ENCODE peak calls at places on chromosomes 7 and 10, in eight cellular contexts. One of them, this sample, is unnamed.

GRCh38 chr7:20280475-20281351 is 50.0 kb upstream of the ITGB8 start:
- DNase-seq in EH: peak; percentile 26
- DNase-seq in T-helper 17 cell: no peak
- DNase-seq in SW 1271: no peak
- DNase-seq in progenitor cell of endocrine pancreas: no peak
- DNase-seq in nephron progenitor cell: no peak
- DNase-seq in stimulated activated CD8-positive, alpha-beta memory T cell treated with anti-CD3 and anti-CD28 coated beads, Interleukin-2, amount 100 ng/mL, for 48 hours: no peak
- DNase-seq in left kidney: no peak
- DNase-seq in this sample: peak; percentile 5

GRCh38 chr10:104580321-104580720 is 60.8 kb upstream of the SORCS3 start:
- DNase-seq in EH: peak; percentile 66
- DNase-seq in T-helper 17 cell: no peak
- DNase-seq in SW 1271: no peak
- DNase-seq in progenitor cell of endocrine pancreas: no peak
- DNase-seq in nephron progenitor cell: no peak
- DNase-seq in stimulated activated CD8-positive, alpha-beta memory T cell treated with anti-CD3 and anti-CD28 coated beads, Interleukin-2, amount 100 ng/mL, for 48 hours: no peak
- DNase-seq in left kidney: no peak
- DNase-seq in this sample: no peak

GRCh38 chr10:48697091-48697490 is 12.4 kb downstream of the WDFY4 start:
- DNase-seq in EH: no peak
- DNase-seq in T-helper 17 cell: no peak
- DNase-seq in SW 1271: no peak
- DNase-seq in progenitor cell of endocrine pancreas: no peak
- DNase-seq in nephron progenitor cell: no peak
- DNase-seq in stimulated activated CD8-positive, alpha-beta memory T cell treated with anti-CD3 and anti-CD28 coated beads, Interleukin-2, amount 100 ng/mL, for 48 hours: no peak
- DNase-seq in left kidney: no peak
- DNase-seq in this sample: no peak

GRCh38 chr10:9643782-9644181 is 1373.9 kb upstream of the CELF2 start:
- DNase-seq in EH: no peak
- DNase-seq in T-helper 17 cell: no peak
- DNase-seq in SW 1271: no peak
- DNase-seq in progenitor cell of endocrine pancreas: no peak
- DNase-seq in nephron progenitor cell: no peak
- DNase-seq in stimulated activated CD8-positive, alpha-beta memory T cell treated with anti-CD3 and anti-CD28 coated beads, Interleukin-2, amount 100 ng/mL, for 48 hours: no peak
- DNase-seq in left kidney: no peak
- DNase-seq in this sample: no peak

GRCh38 chr7:54242776-54243175 is 299.4 kb upstream of the VSTM2A start:
- DNase-seq in EH: no peak
- DNase-seq in T-helper 17 cell: no peak
- DNase-seq in SW 1271: no peak
- DNase-seq in progenitor cell of endocrine pancreas: no peak
- DNase-seq in nephron progenitor cell: no peak
- DNase-seq in stimulated activated CD8-positive, alpha-beta memory T cell treated with anti-CD3 and anti-CD28 coated beads, Interleukin-2, amount 100 ng/mL, for 48 hours: no peak
- DNase-seq in left kidney: no peak
- DNase-seq in this sample: no peak

GRCh38 chr7:127387974-127388373 is 4.5 kb downstream of the ZNF800 start:
- DNase-seq in EH: no peak
- DNase-seq in T-helper 17 cell: no peak
- DNase-seq in SW 1271: no peak
- DNase-seq in progenitor cell of endocrine pancreas: no peak
- DNase-seq in nephron progenitor cell: no peak
- DNase-seq in stimulated activated CD8-positive, alpha-beta memory T cell treated with anti-CD3 and anti-CD28 coated beads, Interleukin-2, amount 100 ng/mL, for 48 hours: no peak
- DNase-seq in left kidney: no peak
- DNase-seq in this sample: no peak

GRCh38 chr10:44853148-44853734 is 57.9 kb upstream of the TMEM72 start:
- DNase-seq in EH: peak; percentile 76
- DNase-seq in T-helper 17 cell: no peak
- DNase-seq in SW 1271: peak; percentile 16
- DNase-seq in progenitor cell of endocrine pancreas: no peak
- DNase-seq in nephron progenitor cell: no peak
- DNase-seq in stimulated activated CD8-positive, alpha-beta memory T cell treated with anti-CD3 and anti-CD28 coated beads, Interleukin-2, amount 100 ng/mL, for 48 hours: no peak
- DNase-seq in left kidney: peak; percentile 60
- DNase-seq in this sample: no peak

GRCh38 chr7:22252886-22253536 is 103.9 kb downstream of the RAPGEF5 start:
- DNase-seq in EH: no peak
- DNase-seq in T-helper 17 cell: no peak
- DNase-seq in SW 1271: no peak
- DNase-seq in progenitor cell of endocrine pancreas: no peak
- DNase-seq in nephron progenitor cell: no peak
- DNase-seq in stimulated activated CD8-positive, alpha-beta memory T cell treated with anti-CD3 and anti-CD28 coated beads, Interleukin-2, amount 100 ng/mL, for 48 hours: no peak
- DNase-seq in left kidney: no peak
- DNase-seq in this sample: no peak

GRCh38 chr7:85090138-85090537 is 96.7 kb downstream of the SEMA3D start:
- DNase-seq in EH: no peak
- DNase-seq in T-helper 17 cell: no peak
- DNase-seq in SW 1271: no peak
- DNase-seq in progenitor cell of endocrine pancreas: no peak
- DNase-seq in nephron progenitor cell: no peak
- DNase-seq in stimulated activated CD8-positive, alpha-beta memory T cell treated with anti-CD3 and anti-CD28 coated beads, Interleukin-2, amount 100 ng/mL, for 48 hours: no peak
- DNase-seq in left kidney: no peak
- DNase-seq in this sample: no peak